ENCODE peak calls at places on chromosome 6, in ten cellular contexts. H, P, O, C, E, R, U, L, A and G are unnamed samples.
A peak's percentile ranks its signal among the peaks of the same experiment; 100 is the strongest.

GRCh38 chr6:136103763-136104311 is 146.3 kb downstream of the MTFR2 start:
- DNase-seq in H (no peak), P (peak; percentile 76), O (no peak), C (no peak), E (no peak), R (no peak), U (peak; percentile 30), L (no peak), A (no peak), G (no peak)

GRCh38 chr6:90584636-90585255 is 2.1 kb downstream of the MAP3K7 start:
- DNase-seq in H (no peak), P (no peak), O (no peak), C (peak; percentile 14), E (no peak), R (no peak), U (no peak), L (no peak), A (no peak), G (no peak)

GRCh38 chr6:30743099-30744053 is 889 bp upstream of the FLOT1 start:
- DNase-seq in H (no peak), P (peak; percentile 47), O (peak; percentile 30), C (peak; percentile 33), E (no peak), R (peak; percentile 73), U (peak; percentile 37), L (no peak), A (peak; percentile 21), G (no peak)

GRCh38 chr6:123203928-123204327 is 207.9 kb downstream of the CLVS2 start:
- DNase-seq in H (no peak), P (no peak), O (no peak), C (no peak), E (no peak), R (no peak), U (no peak), L (no peak), A (no peak), G (no peak)

GRCh38 chr6:52691718-52692117 is 20.8 kb downstream of the TMEM14A start:
- DNase-seq in H (no peak), P (no peak), O (no peak), C (peak; percentile 24), E (no peak), R (no peak), U (no peak), L (no peak), A (no peak), G (no peak)

GRCh38 chr6:11040134-11040533 is 4.0 kb downstream of the ELOVL2 start:
- DNase-seq in H (no peak), P (no peak), O (no peak), C (no peak), E (no peak), R (no peak), U (no peak), L (no peak), A (no peak), G (no peak)

GRCh38 chr6:84428300-84428907 is 201.0 kb upstream of the CEP162 start:
- DNase-seq in H (peak; percentile 44), P (peak; percentile 37), O (no peak), C (peak; percentile 61), E (no peak), R (no peak), U (peak; percentile 69), L (peak; percentile 7), A (peak; percentile 63), G (no peak)

GRCh38 chr6:26594730-26595632 is 1.8 kb upstream of the ABT1 start:
- DNase-seq in H (no peak), P (no peak), O (no peak), C (peak; percentile 77), E (no peak), R (no peak), U (no peak), L (peak; percentile 53), A (no peak), G (no peak)

GRCh38 chr6:55636406-55637102 is 57.6 kb upstream of the HMGCLL1 start:
- DNase-seq in H (no peak), P (no peak), O (no peak), C (peak; percentile 89), E (no peak), R (no peak), U (no peak), L (peak; percentile 25), A (no peak), G (no peak)

GRCh38 chr6:6643398-6643797 is 54.9 kb downstream of the LY86 start:
- DNase-seq in H (no peak), P (no peak), O (no peak), C (no peak), E (no peak), R (no peak), U (no peak), L (no peak), A (no peak), G (no peak)

GRCh38 chr6:143536866-143537691 is 25.6 kb upstream of the FUCA2 start:
- DNase-seq in H (peak; percentile 57), P (peak; percentile 75), O (peak; percentile 57), C (peak; percentile 68), E (peak; percentile 55), R (peak; percentile 92), U (peak; percentile 47), L (peak; percentile 14), A (peak; percentile 61), G (no peak)

GRCh38 chr6:158131926-158132325 is 36.1 kb downstream of the SERAC1 start:
- DNase-seq in H (no peak), P (no peak), O (no peak), C (peak; percentile 46), E (no peak), R (no peak), U (no peak), L (peak; percentile 18), A (peak; percentile 8), G (no peak)

GRCh38 chr6:31545291-31545690 is 1.1 kb downstream of the ATP6V1G2 start:
- DNase-seq in H (no peak), P (no peak), O (no peak), C (no peak), E (no peak), R (no peak), U (no peak), L (no peak), A (no peak), G (no peak)

GRCh38 chr6:57068066-57068465 is 21.6 kb downstream of the KIAA1586 start:
- DNase-seq in H (no peak), P (no peak), O (no peak), C (no peak), E (no peak), R (no peak), U (no peak), L (no peak), A (no peak), G (no peak)

GRCh38 chr6:148959008-148959407 is 212.2 kb downstream of the UST start:
- DNase-seq in H (no peak), P (no peak), O (no peak), C (peak; percentile 20), E (no peak), R (no peak), U (no peak), L (no peak), A (no peak), G (no peak)
- TF ChIP-seq CTCF in H (no peak), P (no peak), O (no peak), C (no peak), E (no peak), R (no peak), U (no peak), L (no peak), A (no peak), G (peak; percentile 27)

GRCh38 chr6:48714286-48715049 is 603.5 kb upstream of the PTCHD4 start:
- DNase-seq in H (no peak), P (no peak), O (no peak), C (no peak), E (no peak), R (no peak), U (no peak), L (no peak), A (no peak), G (no peak)
- TF ChIP-seq CTCF in H (no peak), P (no peak), O (no peak), C (no peak), E (no peak), R (no peak), U (no peak), L (no peak), A (no peak), G (no peak)

DNA sequence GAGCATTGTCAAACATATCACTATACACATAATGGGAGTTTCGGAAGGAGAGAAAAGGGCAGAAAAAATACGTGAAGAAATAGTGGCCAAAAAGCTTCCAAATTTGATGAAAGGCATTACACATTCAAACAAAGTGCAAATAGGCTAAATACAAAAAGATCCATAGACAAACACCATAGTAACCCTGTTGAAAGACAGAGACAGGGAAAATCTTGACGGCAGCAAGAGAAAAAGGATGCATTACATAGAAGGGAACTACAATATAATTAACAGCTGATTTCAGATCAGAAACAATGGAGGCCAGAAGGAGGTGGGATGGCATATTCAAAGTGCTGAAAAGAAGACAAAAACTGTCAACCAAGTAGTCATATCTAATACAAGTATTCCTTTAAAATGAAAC is 170.8 kb downstream of the MRPL14 start:
- DNase-seq in H (no peak), P (no peak), O (no peak), C (no peak), E (no peak), R (no peak), U (no peak), L (no peak), A (no peak), G (no peak)
- TF ChIP-seq CTCF in H (no peak), P (no peak), O (no peak), C (no peak), E (no peak), R (no peak), U (no peak), L (no peak), A (no peak), G (no peak)

GRCh38 chr6:4790158-4790899 is 14.1 kb downstream of the CDYL start:
- DNase-seq in H (no peak), P (no peak), O (no peak), C (no peak), E (no peak), R (no peak), U (no peak), L (no peak), A (no peak), G (no peak)
- TF ChIP-seq CTCF in H (peak; percentile 44), P (no peak), O (no peak), C (no peak), E (no peak), R (no peak), U (no peak), L (no peak), A (peak; percentile 39), G (no peak)

GRCh38 chr6:98839788-98840361 is 5.5 kb downstream of the POU3F2 start:
- DNase-seq in H (no peak), P (no peak), O (no peak), C (no peak), E (no peak), R (no peak), U (no peak), L (no peak), A (peak; percentile 46), G (no peak)
- TF ChIP-seq CTCF in H (peak; percentile 57), P (no peak), O (no peak), C (peak; percentile 12), E (no peak), R (no peak), U (no peak), L (peak; percentile 21), A (no peak), G (peak; percentile 40)